ENCODE peak calls at places on chromosomes 11 and 22, in eight cellular contexts. Z is epithelial cell of esophagus, T is GM23338, N is midbrain, I is GM12864, F is mesenteric fat pad, D is SHP77 treated with DMSO at 0.1 percent for 48 hours, H is AG08396. Y is an unnamed sample.

GRCh38 chr11:42631223-42631843 is 680.5 kb upstream of the API5 start:
- DNase-seq in N (peak), D (peak), I (no peak), F (no peak), Z (peak), H (no peak), T (peak), Y (peak)

GRCh38 chr11:1279674-1280055 is 29.8 kb downstream of the TOLLIP start:
- DNase-seq in F (no peak), D (no peak), Z (no peak), I (no peak), H (no peak), N (no peak), T (no peak), Y (no peak)

GRCh38 chr11:15714641-15715399 is 600.1 kb downstream of the INSC start:
- DNase-seq in N (peak), Z (no peak), T (no peak), D (peak), H (no peak), F (no peak), I (no peak), Y (no peak)

GRCh38 chr22:36405671-36406070 is 17.9 kb upstream of the MYH9 start:
- DNase-seq in N (no peak), H (no peak), D (no peak), I (no peak), Z (peak), F (no peak), T (no peak), Y (peak)

GRCh38 chr11:94593030-94593429 is 25.9 kb downstream of the PIWIL4 start:
- DNase-seq in I (no peak), Z (peak), T (no peak), H (peak), N (no peak), D (no peak), F (no peak), Y (no peak)

GRCh38 chr11:76086713-76087635 is 119.3 kb downstream of the WNT11 start:
- DNase-seq in D (no peak), N (no peak), I (no peak), Z (no peak), H (peak), F (no peak), T (no peak), Y (no peak)

GRCh38 chr11:69157822-69158231 is 2.1 kb downstream of the SMIM38 start:
- DNase-seq in D (no peak), I (no peak), N (no peak), Z (no peak), H (no peak), T (no peak), F (peak), Y (no peak)

GRCh38 chr11:126588630-126589491 is 233.4 kb downstream of the ST3GAL4 start:
- DNase-seq in T (no peak), I (no peak), D (no peak), F (no peak), N (no peak), Z (no peak), H (no peak), Y (no peak)

GRCh38 chr22:50274311-50274710 is 4.1 kb upstream of the MAPK11 start:
- DNase-seq in H (peak), Z (peak), F (no peak), I (no peak), D (no peak), T (peak), N (peak), Y (peak)

GRCh38 chr11:70842701-70843100 is 409.7 kb downstream of the SHANK2 start:
- DNase-seq in N (no peak), D (no peak), I (no peak), F (no peak), H (no peak), T (no peak), Z (no peak), Y (no peak)